ENCODE peak calls at places on chromosomes 6 and 20, in ten cellular contexts. N, C, R, X, E, A, L, I, F and D are unnamed samples.

GRCh38 chr20:53922901-53923314 is 147.5 kb downstream of the BCAS1 start:
- DNase-seq in N (no peak), C (no peak), R (no peak), X (no peak), E (no peak), A (no peak), L (no peak), I (no peak), F (no peak), D (no peak)

GRCh38 chr6:147046131-147046530 is 158.1 kb upstream of the STXBP5 start:
- DNase-seq in N (no peak), C (no peak), R (peak; percentile 12), X (no peak), E (no peak), A (no peak), L (no peak), I (no peak), F (no peak), D (no peak)

GRCh38 chr6:118280210-118280609 is 267.9 kb upstream of the PLN start:
- DNase-seq in N (no peak), C (no peak), R (peak; percentile 21), X (no peak), E (no peak), A (no peak), L (no peak), I (no peak), F (no peak), D (no peak)

GRCh38 chr20:1870792-1871550 is 24.2 kb upstream of the SIRPA start:
- DNase-seq in N (no peak), C (peak; percentile 53), R (peak; percentile 21), X (no peak), E (no peak), A (no peak), L (no peak), I (no peak), F (no peak), D (no peak)

GRCh38 chr6:129350278-129350677 is 359.7 kb downstream of the ARHGAP18 start:
- DNase-seq in N (no peak), C (peak; percentile 25), R (no peak), X (no peak), E (no peak), A (no peak), L (no peak), I (no peak), F (no peak), D (no peak)

GRCh38 chr6:32932132-32932868 is 8.5 kb downstream of the HLA-DMB start:
- DNase-seq in N (no peak), C (no peak), R (peak; percentile 76), X (peak; percentile 11), E (no peak), A (no peak), L (no peak), I (no peak), F (no peak), D (no peak)

GRCh38 chr20:36573798-36574277 is 441 bp downstream of the TGIF2 start:
- DNase-seq in N (peak; percentile 68), C (no peak), R (no peak), X (no peak), E (no peak), A (peak; percentile 55), L (peak; percentile 44), I (no peak), F (peak; percentile 86), D (peak; percentile 88)

GRCh38 chr6:27811383-27811782 is 100.8 kb downstream of the OR2B2 start:
- DNase-seq in N (no peak), C (no peak), R (no peak), X (peak; percentile 33), E (no peak), A (no peak), L (no peak), I (no peak), F (no peak), D (no peak)

GRCh38 chr6:148109732-148110131 is 232.9 kb upstream of the SASH1 start:
- DNase-seq in N (peak; percentile 72), C (no peak), R (no peak), X (no peak), E (no peak), A (no peak), L (peak; percentile 25), I (no peak), F (peak; percentile 65), D (peak; percentile 62)

GRCh38 chr6:104639671-104640070 is 220.0 kb downstream of the HACE1 start:
- DNase-seq in N (no peak), C (no peak), R (peak; percentile 43), X (no peak), E (no peak), A (no peak), L (no peak), I (no peak), F (no peak), D (no peak)

GRCh38 chr6:25009351-25009750 is 73.6 kb upstream of the RIPOR2 start:
- DNase-seq in N (no peak), C (no peak), R (no peak), X (no peak), E (no peak), A (no peak), L (no peak), I (no peak), F (no peak), D (no peak)
- H3K4me1 ChIP-seq in N (peaks cover 44% of the 10 kb centered on the region), C (peaks cover 18% of the 10 kb centered on the region), R (peaks cover 19% of the 10 kb centered on the region), X (peaks cover 38% of the 10 kb centered on the region), E (peaks cover 46% of the 10 kb centered on the region), A (peaks cover 4% of the 10 kb centered on the region), L (peaks cover 16% of the 10 kb centered on the region), I (peaks cover 8% of the 10 kb centered on the region), F (peaks cover 2% of the 10 kb centered on the region), D (peaks cover 11% of the 10 kb centered on the region)

DNA sequence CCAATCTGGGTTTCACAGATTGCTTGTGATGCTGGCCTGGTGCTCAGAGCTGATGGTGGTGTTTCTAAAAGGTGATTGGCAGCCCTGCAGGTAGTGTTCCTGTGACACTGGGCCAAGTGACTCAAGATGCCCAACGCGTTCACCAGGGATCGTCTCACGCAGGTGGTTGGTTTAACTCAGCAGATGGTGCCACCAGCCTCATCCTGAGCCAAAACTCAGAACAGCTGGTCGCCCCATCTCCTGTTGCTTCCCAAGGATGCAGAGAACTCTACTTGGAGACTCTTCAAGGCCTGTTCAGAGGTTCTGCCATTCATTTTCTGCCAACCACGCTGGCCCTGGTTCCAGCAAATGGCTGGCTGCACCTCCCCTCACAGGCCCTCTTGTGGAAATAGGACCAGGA is 394.4 kb downstream of the CDH26 start:
- DNase-seq in N (no peak), C (no peak), R (no peak), X (no peak), E (no peak), A (no peak), L (no peak), I (no peak), F (no peak), D (no peak)
- TF ChIP-seq CTCF in N (no peak), C (no peak), R (no peak), X (no peak), E (no peak), A (no peak), L (no peak), I (no peak), F (no peak), D (no peak)

DNA sequence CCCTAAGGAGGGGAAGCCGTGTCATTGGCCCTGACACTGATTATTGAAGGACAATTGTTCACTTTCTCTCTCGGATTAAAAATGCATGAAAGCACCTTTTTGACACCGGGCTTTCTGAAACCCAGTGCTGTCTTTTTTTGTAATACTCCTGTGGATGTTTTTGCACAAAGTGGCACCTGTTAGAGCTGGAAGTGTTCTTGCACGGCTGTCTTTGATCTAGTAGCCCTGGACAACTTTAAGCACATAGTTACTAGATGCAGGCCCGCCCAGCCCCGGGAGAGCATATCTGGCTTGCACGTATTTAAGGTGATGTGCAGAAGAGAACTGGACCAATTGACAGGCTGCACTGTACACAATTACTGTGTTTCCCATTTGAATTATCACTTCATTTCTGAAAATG is 72.6 kb downstream of the ARID1B start:
- DNase-seq in N (no peak), C (no peak), R (no peak), X (no peak), E (no peak), A (no peak), L (no peak), I (no peak), F (no peak), D (no peak)
- H3K4me1 ChIP-seq in N (peaks cover 81% of the 10 kb centered on the region), C (peaks cover 17% of the 10 kb centered on the region), R (peaks cover 18% of the 10 kb centered on the region), X (peaks cover 5% of the 10 kb centered on the region), E (peaks cover 84% of the 10 kb centered on the region), A (no peaks in the 10 kb centered on the region), L (peaks cover 50% of the 10 kb centered on the region), I (peaks cover 17% of the 10 kb centered on the region), F (peaks cover 32% of the 10 kb centered on the region), D (peaks cover 60% of the 10 kb centered on the region)

DNA sequence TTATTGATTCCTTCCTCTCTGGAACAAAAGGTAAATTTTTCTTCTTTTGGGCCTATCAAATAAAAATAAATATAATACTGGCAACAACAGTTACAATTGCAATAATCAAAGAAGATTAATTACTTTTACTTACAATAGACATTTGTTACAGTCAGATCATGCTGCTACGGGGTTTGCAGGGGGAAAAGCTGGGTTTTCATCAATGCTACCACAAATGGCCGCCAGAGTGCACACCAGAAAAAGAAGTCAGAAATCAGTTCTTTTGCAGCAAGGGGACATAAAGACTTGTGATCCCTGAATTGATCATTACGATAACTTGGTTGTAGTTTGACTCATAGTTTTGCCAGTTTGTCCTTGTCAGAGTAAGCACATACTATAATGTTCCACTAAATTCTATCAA is 714.5 kb upstream of the EYS start:
- DNase-seq in N (no peak), C (no peak), R (no peak), X (peak; percentile 29), E (no peak), A (no peak), L (no peak), I (peak; percentile 16), F (no peak), D (no peak)
- TF ChIP-seq CTCF in N (no peak), C (no peak), R (no peak), X (peak; percentile 62), E (no peak), A (peak; percentile 19), L (no peak), I (peak; percentile 6), F (no peak), D (no peak)

GRCh38 chr20:3812975-3813599 is 7.3 kb upstream of the AP5S1 start:
- DNase-seq in N (peak; percentile 19), C (no peak), R (no peak), X (no peak), E (no peak), A (no peak), L (no peak), I (no peak), F (no peak), D (no peak)

GRCh38 chr20:3818155-3819151 is 1.9 kb upstream of the AP5S1 start:
- DNase-seq in N (peak; percentile 72), C (peak; percentile 66), R (peak; percentile 87), X (peak; percentile 93), E (no peak), A (peak; percentile 82), L (peak; percentile 98), I (peak; percentile 86), F (peak; percentile 74), D (no peak)

GRCh38 chr20:3813758-3814581 is 6.4 kb upstream of the AP5S1 start:
- DNase-seq in N (peak; percentile 38), C (no peak), R (no peak), X (no peak), E (no peak), A (no peak), L (peak; percentile 45), I (no peak), F (no peak), D (no peak)

GRCh38 chr20:3814928-3815495 is 5.3 kb upstream of the AP5S1 start:
- DNase-seq in N (no peak), C (no peak), R (no peak), X (no peak), E (no peak), A (no peak), L (no peak), I (no peak), F (no peak), D (no peak)

GRCh38 chr20:3815703-3816315 is 4.5 kb upstream of the AP5S1 start:
- DNase-seq in N (peak; percentile 34), C (no peak), R (no peak), X (no peak), E (no peak), A (no peak), L (no peak), I (no peak), F (no peak), D (no peak)
- H3K4me1 ChIP-seq in N (peaks cover 51% of the 10 kb centered on the region), C (peaks cover 37% of the 10 kb centered on the region), R (peaks cover 18% of the 10 kb centered on the region), X (peaks cover 41% of the 10 kb centered on the region), E (peaks cover 74% of the 10 kb centered on the region), A (peaks cover 6% of the 10 kb centered on the region), L (peaks cover 59% of the 10 kb centered on the region), I (peaks cover 38% of the 10 kb centered on the region), F (peaks cover 20% of the 10 kb centered on the region), D (peaks cover 28% of the 10 kb centered on the region)